ENCODE peak calls at places on chromosome X, in four cellular contexts. Y, V, Q and C are unnamed samples.

GRCh38 chrX:139202742-139203410 is 327.7 kb upstream of the F9 start:
- DNase-seq in Y (no peak), V (no peak), Q (no peak), C (no peak)

GRCh38 chrX:134236690-134237362 is at the start of gene CCDC160:
- DNase-seq in Y (peak), V (peak), Q (peak), C (peak)

GRCh38 chrX:44462851-44463250 is 79.8 kb downstream of the FUNDC1 start:
- DNase-seq in Y (peak), V (no peak), Q (no peak), C (peak)

GRCh38 chrX:49053223-49054072 is 5.4 kb upstream of the CCDC120 start:
- DNase-seq in Y (peak), V (peak), Q (peak), C (peak)

GRCh38 chrX:20144491-20144890 is 2.9 kb upstream of the EIF1AX start:
- DNase-seq in Y (peak), V (peak), Q (no peak), C (peak)

GRCh38 chrX:72050011-72050410 is 81.7 kb downstream of the RTL5 start:
- DNase-seq in Y (peak), V (no peak), Q (no peak), C (no peak)

GRCh38 chrX:152926279-152926678 is 28.4 kb downstream of the ZNF185 start:
- DNase-seq in Y (peak), V (peak), Q (peak), C (peak)

GRCh38 chrX:40209951-40210617 is 112.3 kb upstream of the BCOR start:
- DNase-seq in Y (peak), V (no peak), Q (no peak), C (peak)

GRCh38 chrX:100980608-100981497 is 11.3 kb downstream of the ARL13A start:
- DNase-seq in Y (peak), V (peak), Q (no peak), C (peak)

GRCh38 chrX:110204986-110205385 is 112.9 kb downstream of the AMMECR1 start:
- DNase-seq in Y (peak), V (peak), Q (no peak), C (peak)

GRCh38 chrX:110145854-110146253 is 142.9 kb downstream of the TMEM164 start:
- DNase-seq in Y (peak), V (peak), Q (peak), C (peak)

GRCh38 chrX:154004315-154004714 is 15.4 kb downstream of the IRAK1 start:
- DNase-seq in Y (no peak), V (no peak), Q (peak), C (no peak)

GRCh38 chrX:122220644-122221373 is 963.3 kb upstream of the GRIA3 start:
- DNase-seq in Y (no peak), V (no peak), Q (no peak), C (no peak)

GRCh38 chrX:119190736-119191282 is 45.3 kb upstream of the PGRMC1 start:
- DNase-seq in Y (peak), V (peak), Q (no peak), C (peak)

GRCh38 chrX:46637937-46638336 is 64.4 kb downstream of the CHST7 start:
- DNase-seq in Y (peak), V (no peak), Q (peak), C (peak)

GRCh38 chrX:10986616-10987015 is 124.5 kb upstream of the HCCS start:
- DNase-seq in Y (no peak), V (peak), Q (no peak), C (no peak)

GRCh38 chrX:51894697-51895336 is 1.4 kb downstream of the MAGED1 start:
- DNase-seq in Y (peak), V (peak), Q (peak), C (peak)

GRCh38 chrX:33041141-33041540 is 170.2 kb downstream of the DMD start:
- DNase-seq in Y (no peak), V (no peak), Q (no peak), C (no peak)

GRCh38 chrX:18252644-18253359 is 32.1 kb upstream of the BEND2 start:
- DNase-seq in Y (peak), V (peak), Q (no peak), C (peak)

GRCh38 chrX:3504916-3505315 is 158.5 kb upstream of the MXRA5 start:
- DNase-seq in Y (peak), V (no peak), Q (no peak), C (peak)

GRCh38 chrX:134382821-134383220 is 77.1 kb upstream of the HPRT1 start:
- DNase-seq in Y (no peak), V (no peak), Q (no peak), C (no peak)

GRCh38 chrX:132480581-132481203 is 8.1 kb downstream of the MBNL3 start:
- DNase-seq in Y (peak), V (peak), Q (peak), C (peak)

GRCh38 chrX:130916636-130917422 is 13.8 kb upstream of the ENOX2 start:
- DNase-seq in Y (peak), V (peak), Q (peak), C (peak)

GRCh38 chrX:135086197-135086854 is 34.0 kb downstream of the ETDB start:
- DNase-seq in Y (peak), V (peak), Q (peak), C (peak)

GRCh38 chrX:126395909-126396308 is 156.7 kb downstream of the DCAF12L1 start:
- DNase-seq in Y (no peak), V (no peak), Q (no peak), C (no peak)

GRCh38 chrX:39162322-39162721 is 361.1 kb downstream of the MID1IP1 start:
- DNase-seq in Y (no peak), V (no peak), Q (peak), C (no peak)

GRCh38 chrX:99795495-99795894 is 614.6 kb downstream of the PCDH19 start:
- DNase-seq in Y (no peak), V (no peak), Q (no peak), C (no peak)

GRCh38 chrX:150980186-150980585 is 2.9 kb upstream of the HMGB3 start:
- DNase-seq in Y (no peak), V (no peak), Q (no peak), C (no peak)

GRCh38 chrX:154734101-154734781 is 16.6 kb downstream of the GAB3 start:
- DNase-seq in Y (peak), V (peak), Q (no peak), C (peak)

GRCh38 chrX:100449696-100450606 is 39.9 kb upstream of the PCDH19 start:
- DNase-seq in Y (no peak), V (peak), Q (peak), C (no peak)

GRCh38 chrX:68846536-68846935 is 17.7 kb downstream of the EFNB1 start:
- DNase-seq in Y (no peak), V (no peak), Q (no peak), C (no peak)

GRCh38 chrX:73214366-73215094 is at the start of gene NAP1L2:
- DNase-seq in Y (peak), V (peak), Q (peak), C (no peak)

GRCh38 chrX:41449615-41450014 is 2.5 kb downstream of the NYX start:
- DNase-seq in Y (peak), V (no peak), Q (peak), C (peak)
- H3K4me3 ChIP-seq in Y (peak), V (no peak), Q (no peak), C (no peak)

GRCh38 chrX:112868586-112868985 is 28.0 kb upstream of the AMOT start:
- DNase-seq in Y (peak), V (no peak), Q (no peak), C (no peak)

GRCh38 chrX:112863850-112864249 is 23.2 kb upstream of the AMOT start:
- DNase-seq in Y (no peak), V (no peak), Q (no peak), C (no peak)

GRCh38 chrX:112866175-112866574 is 25.5 kb upstream of the AMOT start:
- DNase-seq in Y (no peak), V (no peak), Q (no peak), C (peak)

GRCh38 chrX:112865464-112866025 is 24.9 kb upstream of the AMOT start:
- DNase-seq in Y (no peak), V (no peak), Q (no peak), C (no peak)

GRCh38 chrX:112867570-112867969 is 26.9 kb upstream of the AMOT start:
- DNase-seq in Y (no peak), V (no peak), Q (no peak), C (no peak)
- TF ChIP-seq CTCF in Y (no peak), V (no peak), Q (no peak), C (no peak)

DNA sequence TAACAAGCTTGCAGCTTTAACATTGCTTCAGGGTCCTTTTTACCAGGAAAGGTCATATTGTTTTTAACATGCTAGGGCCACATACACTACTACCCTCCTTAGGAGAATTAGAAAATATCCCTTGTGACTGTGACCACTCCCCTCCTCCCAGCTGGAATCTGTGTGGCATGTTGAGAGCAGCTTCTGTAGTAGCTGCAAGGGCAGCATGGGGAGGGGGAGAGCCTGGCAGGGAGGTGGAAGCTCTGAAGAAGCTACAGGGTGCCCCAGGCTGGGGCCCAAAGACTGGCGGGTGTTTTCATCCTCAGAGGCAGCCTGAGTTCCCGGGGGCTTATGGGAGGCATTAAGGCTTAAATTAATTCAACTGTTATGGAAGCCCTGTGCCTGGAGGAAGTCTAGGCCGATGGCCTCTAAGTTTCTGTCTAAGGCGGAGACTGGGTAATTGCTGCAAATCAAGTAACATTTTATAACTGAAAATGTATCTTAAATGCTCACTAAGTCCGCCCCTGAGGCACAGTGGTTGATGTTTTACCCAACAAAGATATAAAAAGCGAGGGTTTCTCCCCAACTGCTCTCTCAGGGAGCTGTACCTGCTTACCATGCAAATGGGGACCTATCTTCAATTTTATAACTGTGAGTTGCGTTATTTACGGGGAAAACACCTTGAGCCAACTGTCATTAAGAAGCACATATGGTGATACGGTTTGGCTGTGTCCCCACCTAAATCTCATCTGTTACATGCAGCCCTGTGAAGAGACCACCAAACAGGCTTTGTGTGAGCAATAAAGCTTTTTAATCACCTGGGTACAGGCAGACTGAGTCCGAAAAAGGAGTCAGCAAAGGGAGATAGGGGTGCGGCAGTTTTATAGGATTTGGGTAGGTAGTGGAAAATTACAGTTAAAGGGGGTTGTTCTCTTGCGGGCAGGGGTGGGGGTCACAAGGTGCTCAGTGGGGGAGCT is 37.4 kb upstream of the STS start:
- DNase-seq in Y (no peak), V (no peak), Q (peak), C (no peak)
- H3K4me3 ChIP-seq in Y (no peak), V (no peak), Q (peak), C (no peak)

DNA sequence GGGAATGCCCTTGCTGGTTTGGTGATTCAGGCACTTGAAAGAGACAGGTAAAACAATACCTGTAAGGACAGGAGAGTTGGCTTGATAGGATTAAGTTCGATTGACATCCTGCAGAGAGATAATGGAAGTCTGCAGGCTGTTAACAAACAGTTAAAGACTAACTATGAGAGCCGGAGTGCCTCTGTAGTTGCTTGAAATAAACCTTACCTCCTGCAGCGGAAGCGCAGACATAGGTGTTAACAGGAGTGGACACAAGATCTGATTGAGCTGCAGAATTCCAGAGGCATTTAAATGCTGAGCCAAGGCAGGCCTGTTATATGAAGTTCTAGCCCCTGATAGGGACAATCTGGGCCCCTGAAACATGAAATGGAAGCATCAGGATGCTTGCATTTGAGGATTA is 416.7 kb upstream of the MAOA start:
- DNase-seq in Y (no peak), V (no peak), Q (no peak), C (no peak)
- TF ChIP-seq CTCF in Y (no peak), V (no peak), Q (no peak), C (no peak)

GRCh38 chrX:145715641-145716138 is 101.9 kb upstream of the SLITRK2 start:
- DNase-seq in Y (no peak), V (no peak), Q (no peak), C (no peak)
- H3K4me3 ChIP-seq in Y (no peak), V (no peak), Q (no peak), C (no peak)

DNA sequence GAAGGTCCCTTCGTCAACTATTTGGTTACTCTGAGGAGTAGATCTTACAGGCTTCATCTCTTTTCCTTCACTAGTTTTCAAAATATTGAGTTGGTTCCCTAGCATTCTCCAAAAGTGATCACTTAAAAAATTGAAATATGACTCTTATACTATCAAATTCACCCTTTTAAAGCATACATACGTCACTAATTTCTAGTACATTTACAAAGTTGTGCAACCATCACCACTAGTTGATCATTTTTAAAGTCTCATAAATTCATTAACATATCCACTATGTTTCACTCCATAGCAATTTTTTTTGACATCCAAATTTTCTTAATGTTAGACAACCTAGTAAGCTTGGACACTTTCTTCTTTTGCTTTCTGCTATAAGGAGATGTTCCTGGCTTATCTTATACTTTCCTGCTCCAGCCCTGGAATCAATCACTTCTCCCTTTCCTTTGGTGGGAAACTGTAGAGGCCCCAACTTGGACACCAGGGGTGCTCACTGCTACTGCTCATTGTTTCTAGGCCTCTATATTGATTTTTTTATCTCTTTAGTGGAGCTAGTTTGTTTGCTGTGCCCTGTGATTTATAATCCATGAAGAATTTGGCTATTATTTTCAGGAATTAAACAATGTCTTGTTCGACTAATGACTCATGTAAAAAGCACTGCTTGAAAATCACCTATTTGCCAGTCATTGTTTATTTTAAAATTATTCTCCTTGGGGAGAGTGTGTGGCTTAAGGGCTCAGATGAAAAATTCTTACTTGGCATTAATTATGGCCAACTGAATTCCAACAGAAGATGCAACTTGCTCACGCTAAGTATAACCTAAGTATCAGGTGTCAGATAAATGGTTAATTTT is 4.0 kb upstream of the ZFX start:
- DNase-seq in Y (peak), V (no peak), Q (no peak), C (peak)
- TF ChIP-seq CTCF in Y (peak), V (peak), Q (no peak), C (no peak)